ENCODE peak calls at places on chromosomes 12 and 14, in four cellular contexts. G is activated CD8-positive, alpha-beta memory T cell treated with anti-CD3 and anti-CD28 coated beads for 24 hours; D is activated B cell treated with CpG ODN at 0.5 μM for 24 hours; S is MCF 10A. M is an unnamed sample.
A peak's percentile ranks its signal among the peaks of the same experiment; 100 is the strongest.

GRCh38 chr12:132043770-132044467 is 94.2 kb downstream of the EP400 start:
- DNase-seq in G (no peak), D (no peak), S (no peak), M (no peak)

GRCh38 chr12:42779186-42779859 is 189.8 kb upstream of the PRICKLE1 start:
- DNase-seq in G (no peak), D (no peak), S (peak; percentile 79), M (no peak)

GRCh38 chr12:47270782-47271664 is 191.3 kb upstream of the AMIGO2 start:
- DNase-seq in G (no peak), D (no peak), S (peak; percentile 87), M (no peak)

GRCh38 chr12:106331594-106331993 is 26.0 kb upstream of the POLR3B start:
- DNase-seq in G (no peak), D (no peak), S (no peak), M (no peak)

GRCh38 chr12:120639771-120640721 is at the start of gene CABP1:
- DNase-seq in G (peak; percentile 90), D (peak; percentile 72), S (no peak), M (no peak)

GRCh38 chr12:82146740-82147139 is 211.4 kb downstream of the CCDC59 start:
- DNase-seq in G (no peak), D (no peak), S (no peak), M (no peak)

GRCh38 chr14:22036541-22036940 is 362.9 kb upstream of the OR4E1 start:
- DNase-seq in G (no peak), D (no peak), S (no peak), M (no peak)

GRCh38 chr14:52328286-52328685 is 14.2 kb downstream of the PTGER2 start:
- DNase-seq in G (no peak), D (no peak), S (peak; percentile 58), M (no peak)

GRCh38 chr14:54459106-54459505 is 17.9 kb upstream of the CNIH1 start:
- DNase-seq in G (no peak), D (no peak), S (no peak), M (no peak)

GRCh38 chr12:49867580-49868341 is 24.9 kb upstream of the BCDIN3D start:
- DNase-seq in G (peak; percentile 52), D (no peak), S (no peak), M (no peak)

GRCh38 chr12:11580125-11580751 is 69.2 kb upstream of the ETV6 start:
- DNase-seq in G (no peak), D (no peak), S (peak; percentile 99), M (no peak)

GRCh38 chr12:57964421-57964820 is 23.1 kb downstream of the ATP23 start:
- DNase-seq in G (no peak), D (no peak), S (no peak), M (no peak)

GRCh38 chr12:23640754-23641153 is 308.7 kb downstream of the SOX5 start:
- DNase-seq in G (no peak), D (no peak), S (no peak), M (no peak)

GRCh38 chr14:71594828-71595227 is 337.4 kb upstream of the RGS6 start:
- DNase-seq in G (no peak), D (no peak), S (no peak), M (no peak)

M was measured in osteocyte.